ENCODE peak calls at places on chromosome 15, in nine cellular contexts. E, M, R, N, V, G, P, F and O are unnamed samples.

GRCh38 chr15:90143176-90143655 is 40.9 kb upstream of the IDH2 start:
- DNase-seq in E (peak), M (peak), R (peak), N (peak), V (peak), G (peak), P (peak), F (peak), O (peak)

GRCh38 chr15:88648357-88649214 is 9.8 kb downstream of the ISG20 start:
- DNase-seq in E (no peak), M (peak), R (no peak), N (no peak), V (peak), G (peak), P (no peak), F (no peak), O (no peak)

GRCh38 chr15:96349034-96349932 is 18.8 kb downstream of the NR2F2 start:
- DNase-seq in E (no peak), M (no peak), R (no peak), N (no peak), V (no peak), G (no peak), P (no peak), F (no peak), O (no peak)

GRCh38 chr15:90862487-90862886 is 5.9 kb upstream of the FURIN start:
- DNase-seq in E (no peak), M (no peak), R (no peak), N (no peak), V (no peak), G (no peak), P (no peak), F (no peak), O (no peak)

GRCh38 chr15:46091860-46092450 is 457.1 kb downstream of the SQOR start:
- DNase-seq in E (peak), M (peak), R (no peak), N (no peak), V (peak), G (peak), P (no peak), F (no peak), O (peak)

GRCh38 chr15:79872358-79873017 is 24.3 kb downstream of the MTHFS start:
- DNase-seq in E (peak), M (no peak), R (no peak), N (no peak), V (peak), G (peak), P (no peak), F (peak), O (peak)

GRCh38 chr15:91706366-91707032 is 147.0 kb upstream of the SLCO3A1 start:
- DNase-seq in E (peak), M (peak), R (peak), N (peak), V (peak), G (peak), P (peak), F (peak), O (peak)

GRCh38 chr15:64697911-64698369 is 77.4 kb downstream of the RBPMS2 start:
- DNase-seq in E (no peak), M (no peak), R (no peak), N (no peak), V (no peak), G (peak), P (no peak), F (no peak), O (no peak)

GRCh38 chr15:57255751-57256150 is 120.6 kb upstream of the CGNL1 start:
- DNase-seq in E (no peak), M (no peak), R (no peak), N (no peak), V (no peak), G (no peak), P (no peak), F (no peak), O (no peak)

GRCh38 chr15:93235926-93236781 is 147.1 kb upstream of the RGMA start:
- DNase-seq in E (no peak), M (peak), R (no peak), N (peak), V (peak), G (no peak), P (peak), F (no peak), O (no peak)

GRCh38 chr15:80031841-80032240 is 27.6 kb upstream of the ZFAND6 start:
- DNase-seq in E (no peak), M (no peak), R (no peak), N (no peak), V (no peak), G (no peak), P (no peak), F (no peak), O (peak)

GRCh38 chr15:41930221-41930866 is 36.5 kb upstream of the SPTBN5 start:
- DNase-seq in E (peak), M (no peak), R (peak), N (peak), V (peak), G (peak), P (peak), F (no peak), O (peak)

GRCh38 chr15:81809543-81809942 is 236.3 kb downstream of the MEX3B start:
- DNase-seq in E (peak), M (peak), R (peak), N (no peak), V (peak), G (peak), P (no peak), F (no peak), O (peak)

GRCh38 chr15:89243046-89243690 is 611 bp upstream of the FANCI start:
- DNase-seq in E (peak), M (no peak), R (peak), N (no peak), V (no peak), G (peak), P (no peak), F (no peak), O (no peak)

GRCh38 chr15:31357148-31357547 is 30.5 kb downstream of the KLF13 start:
- DNase-seq in E (no peak), M (no peak), R (no peak), N (no peak), V (no peak), G (no peak), P (peak), F (peak), O (no peak)

GRCh38 chr15:31367021-31367729 is 40.5 kb downstream of the KLF13 start:
- DNase-seq in E (no peak), M (no peak), R (no peak), N (no peak), V (no peak), G (no peak), P (no peak), F (no peak), O (no peak)

GRCh38 chr15:60328852-60329443 is 68.8 kb downstream of the ANXA2 start:
- DNase-seq in E (peak), M (peak), R (peak), N (no peak), V (no peak), G (peak), P (no peak), F (peak), O (no peak)

GRCh38 chr15:62850791-62851291 is 191.7 kb upstream of the TPM1 start:
- DNase-seq in E (peak), M (no peak), R (no peak), N (no peak), V (no peak), G (peak), P (no peak), F (no peak), O (peak)

GRCh38 chr15:85154061-85154460 is 172.4 kb downstream of the PDE8A start:
- DNase-seq in E (no peak), M (no peak), R (no peak), N (no peak), V (no peak), G (no peak), P (no peak), F (no peak), O (peak)